ENCODE peak calls at places on chromosomes 13 and 19, in eight cellular contexts. One of them, this sample, is unnamed.
A peak's percentile ranks its signal among the peaks of the same experiment; 100 is the strongest.

GRCh38 chr19:40797166-40797962 is 1.6 kb upstream of the EGLN2 start:
- DNase-seq in CD4-positive, alpha-beta T cell: no peak
- DNase-seq in CD4-positive, CD25-positive, alpha-beta regulatory T cell: no peak
- DNase-seq in naive thymus-derived CD4-positive, alpha-beta T cell: no peak
- DNase-seq in substantia nigra: no peak
- DNase-seq in mammary epithelial cell: no peak
- DNase-seq in CD8-positive, alpha-beta T cell: no peak
- DNase-seq in tibial artery: no peak
- DNase-seq in this sample: no peak

GRCh38 chr19:6412111-6412999 is 12.3 kb downstream of the KHSRP start:
- DNase-seq in CD4-positive, alpha-beta T cell: peak; percentile 36
- DNase-seq in CD4-positive, CD25-positive, alpha-beta regulatory T cell: peak; percentile 47
- DNase-seq in naive thymus-derived CD4-positive, alpha-beta T cell: no peak
- DNase-seq in substantia nigra: no peak
- DNase-seq in mammary epithelial cell: no peak
- DNase-seq in CD8-positive, alpha-beta T cell: peak; percentile 60
- DNase-seq in tibial artery: no peak
- DNase-seq in this sample: no peak

GRCh38 chr13:78540424-78540823 is 62.9 kb downstream of the POU4F1 start:
- DNase-seq in CD4-positive, alpha-beta T cell: no peak
- DNase-seq in CD4-positive, CD25-positive, alpha-beta regulatory T cell: no peak
- DNase-seq in naive thymus-derived CD4-positive, alpha-beta T cell: no peak
- DNase-seq in substantia nigra: no peak
- DNase-seq in mammary epithelial cell: no peak
- DNase-seq in CD8-positive, alpha-beta T cell: no peak
- DNase-seq in tibial artery: no peak
- DNase-seq in this sample: no peak

GRCh38 chr13:63425131-63425530 is 2009.5 kb upstream of the PCDH20 start:
- DNase-seq in CD4-positive, alpha-beta T cell: no peak
- DNase-seq in CD4-positive, CD25-positive, alpha-beta regulatory T cell: no peak
- DNase-seq in naive thymus-derived CD4-positive, alpha-beta T cell: no peak
- DNase-seq in substantia nigra: no peak
- DNase-seq in mammary epithelial cell: no peak
- DNase-seq in CD8-positive, alpha-beta T cell: no peak
- DNase-seq in tibial artery: no peak
- DNase-seq in this sample: no peak

GRCh38 chr13:48978942-48979601 is 3.4 kb downstream of the FNDC3A start:
- DNase-seq in CD4-positive, alpha-beta T cell: no peak
- DNase-seq in CD4-positive, CD25-positive, alpha-beta regulatory T cell: no peak
- DNase-seq in naive thymus-derived CD4-positive, alpha-beta T cell: no peak
- DNase-seq in substantia nigra: no peak
- DNase-seq in mammary epithelial cell: no peak
- DNase-seq in CD8-positive, alpha-beta T cell: no peak
- DNase-seq in tibial artery: no peak
- DNase-seq in this sample: no peak

GRCh38 chr19:7611541-7612279 is 16.0 kb downstream of the CAMSAP3 start:
- DNase-seq in CD4-positive, alpha-beta T cell: no peak
- DNase-seq in CD4-positive, CD25-positive, alpha-beta regulatory T cell: no peak
- DNase-seq in naive thymus-derived CD4-positive, alpha-beta T cell: no peak
- DNase-seq in substantia nigra: no peak
- DNase-seq in mammary epithelial cell: no peak
- DNase-seq in CD8-positive, alpha-beta T cell: no peak
- DNase-seq in tibial artery: no peak
- DNase-seq in this sample: no peak

GRCh38 chr19:12946092-12946845 is 607 bp downstream of the RAD23A start:
- DNase-seq in CD4-positive, alpha-beta T cell: peak; percentile 14
- DNase-seq in CD4-positive, CD25-positive, alpha-beta regulatory T cell: peak; percentile 59
- DNase-seq in naive thymus-derived CD4-positive, alpha-beta T cell: peak; percentile 41
- DNase-seq in substantia nigra: no peak
- DNase-seq in mammary epithelial cell: peak; percentile 79
- DNase-seq in CD8-positive, alpha-beta T cell: peak; percentile 45
- DNase-seq in tibial artery: peak; percentile 88
- DNase-seq in this sample: no peak

GRCh38 chr19:36719687-36720556 is 32.5 kb downstream of the ZNF567 start:
- DNase-seq in CD4-positive, alpha-beta T cell: no peak
- DNase-seq in CD4-positive, CD25-positive, alpha-beta regulatory T cell: peak; percentile 8
- DNase-seq in naive thymus-derived CD4-positive, alpha-beta T cell: no peak
- DNase-seq in substantia nigra: no peak
- DNase-seq in mammary epithelial cell: peak; percentile 16
- DNase-seq in CD8-positive, alpha-beta T cell: no peak
- DNase-seq in tibial artery: no peak
- DNase-seq in this sample: no peak

GRCh38 chr19:44846455-44847143 is 502 bp downstream of the NECTIN2 start:
- DNase-seq in CD4-positive, alpha-beta T cell: no peak
- DNase-seq in CD4-positive, CD25-positive, alpha-beta regulatory T cell: no peak
- DNase-seq in naive thymus-derived CD4-positive, alpha-beta T cell: no peak
- DNase-seq in substantia nigra: no peak
- DNase-seq in mammary epithelial cell: peak; percentile 8
- DNase-seq in CD8-positive, alpha-beta T cell: no peak
- DNase-seq in tibial artery: no peak
- DNase-seq in this sample: no peak

GRCh38 chr13:41224113-41225110 is 30.0 kb upstream of the KBTBD7 start:
- DNase-seq in CD4-positive, alpha-beta T cell: no peak
- DNase-seq in CD4-positive, CD25-positive, alpha-beta regulatory T cell: no peak
- DNase-seq in naive thymus-derived CD4-positive, alpha-beta T cell: no peak
- DNase-seq in substantia nigra: no peak
- DNase-seq in mammary epithelial cell: peak; percentile 56
- DNase-seq in CD8-positive, alpha-beta T cell: no peak
- DNase-seq in tibial artery: no peak
- DNase-seq in this sample: no peak

GRCh38 chr19:42655748-42656147 is 61.0 kb upstream of the CEACAM8 start:
- DNase-seq in CD4-positive, alpha-beta T cell: no peak
- DNase-seq in CD4-positive, CD25-positive, alpha-beta regulatory T cell: no peak
- DNase-seq in naive thymus-derived CD4-positive, alpha-beta T cell: no peak
- DNase-seq in substantia nigra: no peak
- DNase-seq in mammary epithelial cell: no peak
- DNase-seq in CD8-positive, alpha-beta T cell: no peak
- DNase-seq in tibial artery: no peak
- DNase-seq in this sample: no peak

GRCh38 chr19:42662714-42663113 is 68.0 kb upstream of the CEACAM8 start:
- DNase-seq in CD4-positive, alpha-beta T cell: no peak
- DNase-seq in CD4-positive, CD25-positive, alpha-beta regulatory T cell: no peak
- DNase-seq in naive thymus-derived CD4-positive, alpha-beta T cell: no peak
- DNase-seq in substantia nigra: no peak
- DNase-seq in mammary epithelial cell: no peak
- DNase-seq in CD8-positive, alpha-beta T cell: no peak
- DNase-seq in tibial artery: no peak
- DNase-seq in this sample: no peak

GRCh38 chr19:42653841-42654240 is 59.1 kb upstream of the CEACAM8 start:
- DNase-seq in CD4-positive, alpha-beta T cell: no peak
- DNase-seq in CD4-positive, CD25-positive, alpha-beta regulatory T cell: no peak
- DNase-seq in naive thymus-derived CD4-positive, alpha-beta T cell: no peak
- DNase-seq in substantia nigra: no peak
- DNase-seq in mammary epithelial cell: no peak
- DNase-seq in CD8-positive, alpha-beta T cell: no peak
- DNase-seq in tibial artery: no peak
- DNase-seq in this sample: no peak

GRCh38 chr19:42658148-42658547 is 63.4 kb upstream of the CEACAM8 start:
- DNase-seq in CD4-positive, alpha-beta T cell: no peak
- DNase-seq in CD4-positive, CD25-positive, alpha-beta regulatory T cell: no peak
- DNase-seq in naive thymus-derived CD4-positive, alpha-beta T cell: no peak
- DNase-seq in substantia nigra: no peak
- DNase-seq in mammary epithelial cell: no peak
- DNase-seq in CD8-positive, alpha-beta T cell: no peak
- DNase-seq in tibial artery: no peak
- DNase-seq in this sample: no peak

GRCh38 chr19:42657551-42657950 is 62.8 kb upstream of the CEACAM8 start:
- DNase-seq in CD4-positive, alpha-beta T cell: no peak
- DNase-seq in CD4-positive, CD25-positive, alpha-beta regulatory T cell: no peak
- DNase-seq in naive thymus-derived CD4-positive, alpha-beta T cell: no peak
- DNase-seq in substantia nigra: no peak
- DNase-seq in mammary epithelial cell: peak; percentile 25
- DNase-seq in CD8-positive, alpha-beta T cell: no peak
- DNase-seq in tibial artery: no peak
- DNase-seq in this sample: no peak
- H3K27ac ChIP-seq in CD4-positive, alpha-beta T cell: no peak overlapping the region
- H3K27ac ChIP-seq in CD4-positive, CD25-positive, alpha-beta regulatory T cell: no peak overlapping the region
- H3K27ac ChIP-seq in naive thymus-derived CD4-positive, alpha-beta T cell: no peak overlapping the region
- H3K27ac ChIP-seq in substantia nigra: no peak overlapping the region
- H3K27ac ChIP-seq in mammary epithelial cell: no peak overlapping the region
- H3K27ac ChIP-seq in CD8-positive, alpha-beta T cell: no peak overlapping the region
- H3K27ac ChIP-seq in tibial artery: no peak overlapping the region
- H3K27ac ChIP-seq in this sample: no peak overlapping the region

DNA sequence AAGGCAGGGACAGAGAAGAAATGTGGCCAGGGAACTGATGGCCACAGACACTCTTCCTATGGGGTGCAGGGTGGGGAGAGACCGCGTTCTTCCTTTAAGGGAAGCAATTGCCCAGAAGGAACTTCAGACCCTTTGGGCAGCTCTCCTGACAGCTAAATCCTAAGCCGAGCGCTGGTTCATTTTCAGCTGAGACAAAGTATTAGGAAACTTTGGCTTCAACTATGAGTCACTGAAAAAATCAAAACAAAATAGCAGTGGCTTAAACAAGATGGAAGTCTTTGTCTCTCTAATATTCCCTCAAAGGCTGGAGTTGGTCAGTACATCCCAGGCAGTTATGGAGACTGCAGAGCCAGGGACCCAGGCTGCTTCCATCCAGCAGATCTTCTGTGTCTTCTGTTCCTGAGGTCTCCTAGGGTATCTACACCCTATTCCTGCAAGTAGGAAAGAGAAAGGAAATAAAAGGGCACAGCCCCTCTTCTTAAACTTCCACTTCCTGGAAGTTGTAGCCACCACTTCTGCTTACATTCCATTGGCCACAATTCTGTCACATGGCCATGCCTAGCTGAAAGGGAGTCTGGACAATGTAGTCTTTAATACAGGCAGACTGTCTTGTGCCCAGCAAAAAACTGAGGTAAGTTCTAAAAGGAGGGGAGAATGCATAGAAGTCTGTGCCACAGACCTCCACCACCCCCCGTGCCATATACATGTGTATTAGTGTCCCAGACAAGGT is 163.5 kb downstream of the KATNAL1 start:
- DNase-seq in CD4-positive, alpha-beta T cell: no peak
- DNase-seq in CD4-positive, CD25-positive, alpha-beta regulatory T cell: peak; percentile 68
- DNase-seq in naive thymus-derived CD4-positive, alpha-beta T cell: no peak
- DNase-seq in substantia nigra: no peak
- DNase-seq in mammary epithelial cell: peak; percentile 44
- DNase-seq in CD8-positive, alpha-beta T cell: no peak
- DNase-seq in tibial artery: no peak
- DNase-seq in this sample: no peak
- H3K27ac ChIP-seq in CD4-positive, alpha-beta T cell: no peak overlapping the region
- H3K27ac ChIP-seq in CD4-positive, CD25-positive, alpha-beta regulatory T cell: no peak overlapping the region
- H3K27ac ChIP-seq in naive thymus-derived CD4-positive, alpha-beta T cell: no peak overlapping the region
- H3K27ac ChIP-seq in substantia nigra: no peak overlapping the region
- H3K27ac ChIP-seq in mammary epithelial cell: no peak overlapping the region
- H3K27ac ChIP-seq in CD8-positive, alpha-beta T cell: no peak overlapping the region
- H3K27ac ChIP-seq in tibial artery: peak overlapping the region; percentile 3
- H3K27ac ChIP-seq in this sample: no peak overlapping the region

DNA sequence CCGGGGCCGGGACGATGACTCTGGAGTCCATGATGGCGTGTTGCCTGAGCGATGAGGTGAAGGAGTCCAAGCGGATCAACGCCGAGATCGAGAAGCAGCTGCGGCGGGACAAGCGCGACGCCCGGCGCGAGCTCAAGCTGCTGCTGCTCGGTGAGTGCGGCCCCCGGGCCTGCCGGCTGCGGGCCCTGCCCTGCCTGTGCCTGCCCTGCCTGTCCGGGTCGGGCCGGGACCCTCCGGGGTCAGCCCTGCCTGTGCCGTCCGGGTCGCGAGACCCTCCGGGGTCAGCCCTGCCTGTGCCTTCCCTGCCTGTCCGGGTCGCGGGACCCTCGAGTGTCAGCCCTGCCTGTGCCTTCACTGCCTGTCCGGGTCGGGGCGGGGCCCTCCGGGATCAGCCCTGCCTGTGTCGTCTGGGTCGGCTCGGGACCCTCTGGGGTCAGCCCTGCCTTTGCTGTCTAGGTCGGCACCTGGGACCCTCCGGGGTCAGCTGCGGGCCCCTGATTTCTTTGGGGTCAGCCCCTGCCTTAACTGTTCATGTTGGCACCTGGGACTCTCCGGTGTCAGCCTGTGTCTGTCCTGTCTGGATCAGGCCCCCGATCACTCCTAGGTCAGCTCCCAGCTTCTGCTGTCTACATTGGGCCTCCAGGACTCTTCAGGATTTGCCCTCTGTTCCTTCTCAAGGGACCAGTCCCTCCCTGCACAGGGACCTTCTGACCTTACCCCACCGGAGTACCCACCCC is 644 bp downstream of the GNA11 start:
- DNase-seq in CD4-positive, alpha-beta T cell: no peak
- DNase-seq in CD4-positive, CD25-positive, alpha-beta regulatory T cell: peak; percentile 47
- DNase-seq in naive thymus-derived CD4-positive, alpha-beta T cell: no peak
- DNase-seq in substantia nigra: no peak
- DNase-seq in mammary epithelial cell: peak; percentile 27
- DNase-seq in CD8-positive, alpha-beta T cell: peak; percentile 43
- DNase-seq in tibial artery: no peak
- DNase-seq in this sample: no peak
- H3K27ac ChIP-seq in CD4-positive, alpha-beta T cell: no peak overlapping the region
- H3K27ac ChIP-seq in CD4-positive, CD25-positive, alpha-beta regulatory T cell: no peak overlapping the region
- H3K27ac ChIP-seq in naive thymus-derived CD4-positive, alpha-beta T cell: peak overlapping the region; percentile 52
- H3K27ac ChIP-seq in substantia nigra: peak overlapping the region; percentile 63
- H3K27ac ChIP-seq in mammary epithelial cell: peak overlapping the region; percentile 74
- H3K27ac ChIP-seq in CD8-positive, alpha-beta T cell: no peak overlapping the region
- H3K27ac ChIP-seq in tibial artery: peak overlapping the region; percentile 68
- H3K27ac ChIP-seq in this sample: no peak overlapping the region

GRCh38 chr19:16069813-16070365 is 6.4 kb upstream of the TPM4 start:
- DNase-seq in CD4-positive, alpha-beta T cell: no peak
- DNase-seq in CD4-positive, CD25-positive, alpha-beta regulatory T cell: no peak
- DNase-seq in naive thymus-derived CD4-positive, alpha-beta T cell: no peak
- DNase-seq in substantia nigra: no peak
- DNase-seq in mammary epithelial cell: peak; percentile 37
- DNase-seq in CD8-positive, alpha-beta T cell: no peak
- DNase-seq in tibial artery: peak; percentile 65
- DNase-seq in this sample: no peak
- H3K27ac ChIP-seq in CD4-positive, alpha-beta T cell: peak overlapping the region; percentile 84
- H3K27ac ChIP-seq in CD4-positive, CD25-positive, alpha-beta regulatory T cell: peak overlapping the region; percentile 93
- H3K27ac ChIP-seq in naive thymus-derived CD4-positive, alpha-beta T cell: peak overlapping the region; percentile 89
- H3K27ac ChIP-seq in substantia nigra: no peak overlapping the region
- H3K27ac ChIP-seq in mammary epithelial cell: peak overlapping the region; percentile 49
- H3K27ac ChIP-seq in CD8-positive, alpha-beta T cell: peak overlapping the region; percentile 82
- H3K27ac ChIP-seq in tibial artery: peak overlapping the region; percentile 93
- H3K27ac ChIP-seq in this sample: peak overlapping the region; percentile 46

DNA sequence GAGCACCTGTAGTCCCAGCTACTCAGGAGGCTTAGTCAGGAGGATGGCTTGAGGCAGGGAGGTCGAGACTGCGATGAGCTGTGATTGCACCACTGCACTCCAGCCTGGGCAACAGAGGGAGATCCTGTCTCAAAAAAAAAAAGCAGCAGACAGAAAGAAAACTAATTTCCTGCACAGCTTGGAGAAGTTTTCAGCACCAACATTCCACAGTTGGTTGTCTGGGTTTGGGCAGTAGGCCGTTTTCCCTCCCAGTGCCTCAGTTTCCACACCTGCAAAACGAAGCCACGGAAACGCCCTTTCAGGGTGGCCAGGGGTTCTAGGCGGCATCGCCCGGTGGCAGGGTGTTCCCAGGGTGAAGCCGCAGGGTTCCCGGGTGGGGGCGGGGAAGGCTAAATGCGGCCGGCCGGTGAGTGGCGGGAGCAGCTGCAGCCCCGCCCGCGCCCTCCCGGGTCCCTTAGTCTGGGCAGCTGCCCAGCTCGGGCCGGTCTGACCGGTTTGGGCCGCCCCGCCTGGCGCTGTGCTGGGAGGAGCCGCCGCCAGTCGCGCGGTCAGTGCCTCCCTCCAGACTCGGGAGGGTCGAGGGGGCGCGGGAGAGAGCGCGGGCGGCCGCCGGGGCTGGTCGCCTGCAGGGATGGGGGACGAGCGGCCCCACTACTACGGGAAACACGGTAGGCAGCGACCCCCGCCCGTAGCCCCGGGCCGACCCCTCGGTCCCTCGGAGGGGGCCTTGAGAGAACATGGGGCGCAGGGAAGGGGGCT is at the start of gene SLC44A2:
- DNase-seq in CD4-positive, alpha-beta T cell: no peak
- DNase-seq in CD4-positive, CD25-positive, alpha-beta regulatory T cell: no peak
- DNase-seq in naive thymus-derived CD4-positive, alpha-beta T cell: no peak
- DNase-seq in substantia nigra: peak; percentile 25
- DNase-seq in mammary epithelial cell: peak; percentile 77
- DNase-seq in CD8-positive, alpha-beta T cell: no peak
- DNase-seq in tibial artery: peak; percentile 93
- DNase-seq in this sample: peak; percentile 68
- H3K27ac ChIP-seq in CD4-positive, alpha-beta T cell: peak within 1 kb of the TSS; percentile 50
- H3K27ac ChIP-seq in CD4-positive, CD25-positive, alpha-beta regulatory T cell: peak within 1 kb of the TSS; percentile 25
- H3K27ac ChIP-seq in naive thymus-derived CD4-positive, alpha-beta T cell: peak within 1 kb of the TSS; percentile 51
- H3K27ac ChIP-seq in substantia nigra: peak within 1 kb of the TSS; percentile 88
- H3K27ac ChIP-seq in mammary epithelial cell: peak within 1 kb of the TSS; percentile 40
- H3K27ac ChIP-seq in CD8-positive, alpha-beta T cell: peak within 1 kb of the TSS; percentile 24
- H3K27ac ChIP-seq in tibial artery: peak within 1 kb of the TSS; percentile 86
- H3K27ac ChIP-seq in this sample: peak within 1 kb of the TSS; percentile 87